ENCODE peak calls at places on chromosomes 2 and 18, in four cellular contexts. R is HEK293T, G is WTC11, J is K562. H is an unnamed sample.

GRCh38 chr2:134773372-134774073 is 54.7 kb upstream of the TMEM163 start:
- DNase-seq in R (no peak), G (peak; percentile 31), J (no peak), H (no peak)

GRCh38 chr2:28340312-28341202 is 52.1 kb upstream of the FOSL2 start:
- DNase-seq in R (no peak), G (no peak), J (no peak), H (no peak)

GRCh38 chr2:191933307-191934105 is 86.6 kb upstream of the CAVIN2 start:
- DNase-seq in R (no peak), G (no peak), J (no peak), H (no peak)

GRCh38 chr2:127525692-127526141 is 572 bp downstream of the IWS1 start:
- DNase-seq in R (no peak), G (no peak), J (peak; percentile 43), H (peak; percentile 32)

GRCh38 chr2:44745922-44746321 is 195.6 kb upstream of the SIX3 start:
- DNase-seq in R (no peak), G (no peak), J (no peak), H (no peak)

GRCh38 chr2:217980036-217980435 is 22.8 kb downstream of the TNS1 start:
- DNase-seq in R (no peak), G (no peak), J (no peak), H (no peak)

GRCh38 chr2:144513388-144514100 is 6.4 kb downstream of the ZEB2 start:
- DNase-seq in R (no peak), G (no peak), J (peak; percentile 27), H (no peak)

GRCh38 chr2:224586127-224586702 is 1.1 kb upstream of the CUL3 start:
- DNase-seq in R (no peak), G (no peak), J (no peak), H (no peak)

GRCh38 chr18:22946217-22946616 is 13.1 kb downstream of the RBBP8 start:
- DNase-seq in R (no peak), G (no peak), J (no peak), H (no peak)

GRCh38 chr2:230494980-230495379 is 79.0 kb downstream of the SP100 start:
- DNase-seq in R (no peak), G (no peak), J (no peak), H (no peak)

GRCh38 chr2:23705771-23706612 is 220.9 kb downstream of the ATAD2B start:
- DNase-seq in R (no peak), G (no peak), J (no peak), H (no peak)

GRCh38 chr2:112204411-112204810 is 50.4 kb downstream of the ZC3H8 start:
- DNase-seq in R (no peak), G (no peak), J (peak; percentile 12), H (peak; percentile 15)

GRCh38 chr2:110943070-110943634 is 177.6 kb upstream of the BCL2L11 start:
- DNase-seq in R (no peak), G (no peak), J (no peak), H (no peak)

GRCh38 chr2:110946892-110947291 is 173.8 kb upstream of the BCL2L11 start:
- DNase-seq in R (no peak), G (no peak), J (no peak), H (no peak)

GRCh38 chr2:110948027-110948687 is 172.6 kb upstream of the BCL2L11 start:
- DNase-seq in R (peak; percentile 29), G (no peak), J (peak; percentile 11), H (no peak)
- TF ChIP-seq ELF4 in R (no peak), G (no peak), J (no peak), H (no peak)

GRCh38 chr2:10985901-10986535 is 74.3 kb downstream of the KCNF1 start:
- DNase-seq in R (no peak), G (no peak), J (no peak), H (no peak)

GRCh38 chr2:10989782-10990181 is 78.0 kb downstream of the KCNF1 start:
- DNase-seq in R (no peak), G (no peak), J (no peak), H (no peak)

GRCh38 chr2:10989151-10989550 is 77.4 kb downstream of the KCNF1 start:
- DNase-seq in R (no peak), G (no peak), J (no peak), H (no peak)

GRCh38 chr2:10987439-10987838 is 75.7 kb downstream of the KCNF1 start:
- DNase-seq in R (no peak), G (no peak), J (no peak), H (no peak)

GRCh38 chr2:10987861-10988260 is 76.1 kb downstream of the KCNF1 start:
- DNase-seq in R (no peak), G (no peak), J (no peak), H (no peak)
- TF ChIP-seq SP1 in R (no peak), G (no peak), J (no peak), H (no peak)

GRCh38 chr18:7174359-7175107 is 56.4 kb upstream of the LRRC30 start:
- DNase-seq in R (no peak), G (peak; percentile 28), J (no peak), H (peak; percentile 10)

GRCh38 chr18:7173216-7173615 is 55.6 kb upstream of the LAMA1 start:
- DNase-seq in R (no peak), G (no peak), J (no peak), H (no peak)

GRCh38 chr18:7172611-7173010 is 55.0 kb upstream of the LAMA1 start:
- DNase-seq in R (no peak), G (no peak), J (no peak), H (no peak)

GRCh38 chr18:7177131-7177744 is 53.7 kb upstream of the LRRC30 start:
- DNase-seq in R (peak; percentile 58), G (peak; percentile 57), J (peak; percentile 65), H (peak; percentile 45)
- TF ChIP-seq ELF4 in R (no peak), G (no peak), J (no peak), H (no peak)

GRCh38 chr2:101520246-101520645 is 45.3 kb upstream of the RFX8 start:
- DNase-seq in R (no peak), G (no peak), J (no peak), H (no peak)
- TF ChIP-seq SP1 in R (no peak), G (no peak), J (no peak), H (no peak)

GRCh38 chr2:158457826-158458616 is 1.3 kb downstream of the PKP4 start:
- DNase-seq in R (peak; percentile 67), G (peak; percentile 92), J (peak; percentile 87), H (peak; percentile 95)
- TF ChIP-seq ELF4 in R (no peak), G (peak; percentile 63), J (no peak), H (no peak)

GRCh38 chr2:40284797-40285196 is 167.1 kb downstream of the SLC8A1 start:
- DNase-seq in R (no peak), G (no peak), J (no peak), H (no peak)
- TF ChIP-seq SP1 in R (no peak), G (no peak), J (no peak), H (no peak)

GRCh38 chr18:41324020-41324791 is 630.8 kb upstream of the PIK3C3 start:
- DNase-seq in R (no peak), G (no peak), J (no peak), H (no peak)
- TF ChIP-seq ELF4 in R (no peak), G (no peak), J (no peak), H (no peak)